ENCODE peak calls at places on chromosomes 7 and 10, in nine cellular contexts. R is AG09319, M is GM18507, P is fibroblast of mammary gland, L is Calu3, G is cardiac muscle cell, E is AG04450, B is progenitor cell of endocrine pancreas, H is NCI-H2081. O is an unnamed sample.

GRCh38 chr10:97851341-97852001 is 1.8 kb downstream of the GOLGA7B start:
- DNase-seq in R (no peak), M (no peak), P (no peak), L (no peak), G (no peak), E (no peak), B (no peak), H (no peak), O (no peak)

GRCh38 chr10:88122571-88122970 is 259.1 kb downstream of the PTEN start:
- DNase-seq in R (no peak), M (no peak), P (no peak), L (no peak), G (no peak), E (no peak), B (no peak), H (no peak), O (no peak)

GRCh38 chr7:140684066-140684950 is 11.6 kb downstream of the ADCK2 start:
- DNase-seq in R (no peak), M (no peak), P (no peak), L (no peak), G (no peak), E (no peak), B (no peak), H (no peak), O (no peak)

GRCh38 chr7:964401-965231 is 10.1 kb upstream of the ADAP1 start:
- DNase-seq in R (no peak), M (no peak), P (peak), L (no peak), G (peak), E (no peak), B (no peak), H (peak), O (no peak)

GRCh38 chr10:129192344-129193128 is 274.5 kb upstream of the MGMT start:
- DNase-seq in R (no peak), M (no peak), P (peak), L (no peak), G (no peak), E (no peak), B (no peak), H (no peak), O (no peak)

GRCh38 chr10:44384601-44385422 is at the start of gene CXCL12:
- DNase-seq in R (no peak), M (no peak), P (no peak), L (no peak), G (peak), E (no peak), B (peak), H (no peak), O (no peak)

GRCh38 chr10:74786126-74786525 is 40.3 kb upstream of the KAT6B start:
- DNase-seq in R (no peak), M (no peak), P (no peak), L (no peak), G (no peak), E (no peak), B (no peak), H (peak), O (no peak)

GRCh38 chr7:87316846-87317545 is 28.5 kb upstream of the CROT start:
- DNase-seq in R (peak), M (no peak), P (peak), L (no peak), G (no peak), E (peak), B (no peak), H (no peak), O (no peak)

GRCh38 chr7:47454961-47455871 is 126.7 kb downstream of the TNS3 start:
- DNase-seq in R (no peak), M (no peak), P (no peak), L (no peak), G (no peak), E (no peak), B (no peak), H (no peak), O (no peak)

GRCh38 chr7:148022832-148023231 is 567.7 kb upstream of the C7orf33 start:
- DNase-seq in R (no peak), M (no peak), P (no peak), L (no peak), G (no peak), E (no peak), B (no peak), H (no peak), O (no peak)

GRCh38 chr7:7201583-7202374 is 19.4 kb downstream of the C1GALT1 start:
- DNase-seq in R (no peak), M (peak), P (no peak), L (peak), G (no peak), E (no peak), B (no peak), H (peak), O (no peak)

GRCh38 chr10:125816548-125816947 is 6.5 kb downstream of the UROS start:
- DNase-seq in R (no peak), M (no peak), P (no peak), L (no peak), G (no peak), E (no peak), B (no peak), H (no peak), O (no peak)

GRCh38 chr7:157898802-157899201 is 562.0 kb downstream of the DNAJB6 start:
- DNase-seq in R (no peak), M (no peak), P (no peak), L (no peak), G (no peak), E (no peak), B (no peak), H (no peak), O (no peak)

GRCh38 chr10:126663880-126664279 is 6.6 kb downstream of the C10orf90 start:
- DNase-seq in R (peak), M (no peak), P (peak), L (no peak), G (no peak), E (no peak), B (no peak), H (no peak), O (no peak)

GRCh38 chr7:114084381-114085312 is 165.8 kb upstream of the PPP1R3A start:
- DNase-seq in R (no peak), M (no peak), P (peak), L (peak), G (peak), E (no peak), B (no peak), H (peak), O (peak)

GRCh38 chr7:128937647-128938523 is at the start of gene IRF5:
- DNase-seq in R (no peak), M (no peak), P (no peak), L (peak), G (peak), E (no peak), B (peak), H (peak), O (peak)

GRCh38 chr7:24882989-24883631 is 96.9 kb downstream of the OSBPL3 start:
- DNase-seq in R (no peak), M (no peak), P (peak), L (no peak), G (no peak), E (peak), B (no peak), H (no peak), O (no peak)

GRCh38 chr7:134120405-134120804 is 6.7 kb upstream of the LRGUK start:
- DNase-seq in R (no peak), M (no peak), P (peak), L (no peak), G (no peak), E (no peak), B (no peak), H (no peak), O (no peak)

GRCh38 chr10:69123306-69123746 is 652 bp upstream of the VPS26A start:
- DNase-seq in R (peak), M (peak), P (peak), L (no peak), G (peak), E (peak), B (no peak), H (peak), O (peak)

GRCh38 chr10:121927361-121927840 is 430 bp downstream of the ATE1 start:
- DNase-seq in R (no peak), M (peak), P (peak), L (peak), G (peak), E (no peak), B (no peak), H (peak), O (peak)

GRCh38 chr10:119256897-119257296 is 49.5 kb downstream of the GRK5 start:
- DNase-seq in R (no peak), M (no peak), P (no peak), L (no peak), G (no peak), E (no peak), B (no peak), H (no peak), O (no peak)

GRCh38 chr10:113303747-113304146 is 249.1 kb upstream of the HABP2 start:
- DNase-seq in R (no peak), M (no peak), P (peak), L (no peak), G (no peak), E (no peak), B (no peak), H (no peak), O (peak)

GRCh38 chr10:22253578-22253882 is 35.7 kb upstream of the EBLN1 start:
- DNase-seq in R (no peak), M (no peak), P (no peak), L (no peak), G (no peak), E (no peak), B (no peak), H (no peak), O (no peak)

GRCh38 chr7:92669616-92670153 is 79.5 kb upstream of the FAM133B start:
- DNase-seq in R (no peak), M (no peak), P (peak), L (no peak), G (no peak), E (no peak), B (no peak), H (no peak), O (no peak)

GRCh38 chr7:44617225-44617885 is 10.9 kb downstream of the OGDH start:
- DNase-seq in R (no peak), M (no peak), P (peak), L (no peak), G (no peak), E (no peak), B (no peak), H (no peak), O (no peak)

GRCh38 chr10:27783660-27784059 is 38.0 kb upstream of the MKX start:
- DNase-seq in R (peak), M (no peak), P (peak), L (peak), G (peak), E (peak), B (no peak), H (peak), O (no peak)

GRCh38 chr10:89019589-89020327 is 29.2 kb downstream of the FAS start:
- DNase-seq in R (no peak), M (no peak), P (no peak), L (no peak), G (no peak), E (no peak), B (no peak), H (no peak), O (no peak)

GRCh38 chr10:124152139-124152780 is 58.9 kb upstream of the CHST15 start:
- DNase-seq in R (no peak), M (no peak), P (peak), L (peak), G (no peak), E (no peak), B (no peak), H (peak), O (no peak)

GRCh38 chr10:133030791-133031190 is 56.9 kb upstream of the ADGRA1 start:
- DNase-seq in R (no peak), M (no peak), P (no peak), L (no peak), G (peak), E (no peak), B (no peak), H (no peak), O (no peak)